ENCODE peak calls at places on chromosomes 4 and X, in seven cellular contexts. V, D, R, X, L, E and O are unnamed samples.

GRCh38 chr4:110128092-110128989 is 70.1 kb downstream of the ELOVL6 start:
- DNase-seq in R (no peak), V (no peak), E (no peak), X (no peak), L (no peak), D (no peak), O (no peak)

GRCh38 chr4:76744253-76744921 is 153.6 kb downstream of the SOWAHB start:
- DNase-seq in D (no peak), X (no peak), R (peak; percentile 69), E (no peak), L (no peak), V (no peak), O (no peak)

GRCh38 chr4:2576290-2576689 is 39.8 kb downstream of the FAM193A start:
- DNase-seq in R (no peak), D (no peak), V (no peak), X (no peak), E (no peak), L (no peak), O (no peak)

GRCh38 chr4:77711469-77711868 is 105.8 kb downstream of the CXCL13 start:
- DNase-seq in D (no peak), L (no peak), E (no peak), V (no peak), X (no peak), R (no peak), O (no peak)

GRCh38 chr4:157018920-157019490 is 47.4 kb upstream of the PDGFC start:
- DNase-seq in X (no peak), V (no peak), D (no peak), L (no peak), E (no peak), R (no peak), O (no peak)

GRCh38 chr4:158170691-158171455 is 2.0 kb downstream of the GASK1B start:
- DNase-seq in V (peak; percentile 45), D (no peak), X (peak; percentile 55), E (no peak), R (peak; percentile 89), L (no peak), O (no peak)

GRCh38 chr4:33724685-33725084 is 2519.6 kb downstream of the ARAP2 start:
- DNase-seq in L (no peak), R (no peak), X (no peak), V (no peak), E (no peak), D (no peak), O (no peak)

GRCh38 chr4:38004062-38004461 is 43.9 kb downstream of the PTTG2 start:
- DNase-seq in E (no peak), D (no peak), X (no peak), V (no peak), R (no peak), L (no peak), O (no peak)

GRCh38 chr4:3786196-3786869 is 20.1 kb downstream of the ADRA2C start:
- DNase-seq in L (peak; percentile 34), E (peak; percentile 93), X (peak; percentile 59), V (peak; percentile 49), R (no peak), D (no peak), O (no peak)

GRCh38 chr4:184676093-184676492 is 26.6 kb downstream of the PRIMPOL start:
- DNase-seq in D (no peak), X (no peak), V (no peak), E (no peak), L (no peak), R (no peak), O (no peak)

GRCh38 chr4:8439168-8439567 is 1.4 kb downstream of the ACOX3 start:
- DNase-seq in E (no peak), D (no peak), R (peak; percentile 67), L (no peak), V (no peak), X (no peak), O (no peak)

GRCh38 chrX:124342174-124342867 is 4.0 kb upstream of the SH2D1A start:
- DNase-seq in E (no peak), D (no peak), V (no peak), R (no peak), L (no peak), X (no peak), O (no peak)

GRCh38 chr4:76589872-76590846 is 155.1 kb downstream of the SHROOM3 start:
- DNase-seq in V (peak; percentile 51), D (no peak), E (peak; percentile 34), R (no peak), L (peak; percentile 74), X (peak; percentile 52), O (no peak)

GRCh38 chr4:7436256-7436655 is 1.5 kb upstream of the PSAPL1 start:
- DNase-seq in D (no peak), R (no peak), L (no peak), V (no peak), E (no peak), X (no peak), O (no peak)

GRCh38 chrX:45385767-45386166 is 185.1 kb upstream of the DIPK2B start:
- DNase-seq in X (no peak), R (no peak), D (no peak), L (no peak), E (no peak), V (no peak), O (no peak)

GRCh38 chr4:8834681-8835220 is 36.9 kb downstream of the HMX1 start:
- DNase-seq in R (no peak), X (no peak), E (peak; percentile 45), L (no peak), V (peak; percentile 2), D (no peak), O (no peak)

GRCh38 chr4:185145572-185145971 is 2.5 kb downstream of the SLC25A4 start:
- DNase-seq in V (no peak), D (no peak), L (no peak), E (no peak), R (no peak), X (no peak), O (no peak)

GRCh38 chr4:56134272-56134671 is 185.5 kb downstream of the CEP135 start:
- DNase-seq in R (peak; percentile 55), X (peak; percentile 68), E (no peak), D (no peak), V (peak; percentile 11), L (no peak), O (no peak)
- TF ChIP-seq POLR2AphosphoS5 in R (no peak), X (no peak), E (no peak), D (no peak), V (no peak), L (no peak), O (no peak)

GRCh38 chrX:46837543-46838481 is 969 bp downstream of the RP2 start:
- DNase-seq in E (peak; percentile 5), X (peak; percentile 12), L (no peak), V (no peak), D (no peak), R (peak; percentile 43), O (no peak)
- TF ChIP-seq POLR2AphosphoS5 in E (no peak), X (no peak), L (no peak), V (peak; percentile 12), D (no peak), R (no peak), O (no peak)

GRCh38 chrX:130296743-130297142 is 28.0 kb upstream of the ZNF280C start:
- DNase-seq in V (no peak), L (no peak), X (no peak), R (peak; percentile 1), D (no peak), E (no peak), O (peak; percentile 40)
- TF ChIP-seq POLR2AphosphoS5 in V (no peak), L (no peak), X (no peak), R (no peak), D (no peak), E (no peak), O (no peak)

GRCh38 chr4:119070301-119070700 is 65.3 kb upstream of the MYOZ2 start:
- DNase-seq in E (no peak), L (no peak), X (no peak), R (no peak), V (no peak), D (no peak), O (no peak)

GRCh38 chr4:119068529-119068962 is 67.1 kb upstream of the MYOZ2 start:
- DNase-seq in R (no peak), E (no peak), V (no peak), X (no peak), D (no peak), L (no peak), O (peak; percentile 42)
- TF ChIP-seq POLR2AphosphoS5 in R (no peak), E (no peak), V (peak; percentile 54), X (no peak), D (no peak), L (no peak), O (peak; percentile 23)

GRCh38 chr4:152106113-152106763 is 345.4 kb upstream of the GATB start:
- DNase-seq in V (peak; percentile 57), L (peak; percentile 66), R (peak; percentile 96), X (peak; percentile 38), D (no peak), E (no peak), O (peak; percentile 52)
- TF ChIP-seq POLR2AphosphoS5 in V (no peak), L (peak; percentile 28), R (peak; percentile 70), X (no peak), D (no peak), E (peak; percentile 25), O (peak; percentile 65)

GRCh38 chr4:176241703-176242102 is 27.3 kb downstream of the ASB5 start:
- DNase-seq in X (no peak), V (no peak), R (no peak), L (no peak), D (no peak), E (no peak), O (no peak)

GRCh38 chr4:176236909-176237308 is 32.1 kb downstream of the ASB5 start:
- DNase-seq in V (no peak), R (peak; percentile 15), D (no peak), E (no peak), X (no peak), L (no peak), O (no peak)

GRCh38 chr4:176242764-176243347 is 26.2 kb downstream of the ASB5 start:
- DNase-seq in R (no peak), V (no peak), X (no peak), E (no peak), D (no peak), L (no peak), O (no peak)

GRCh38 chr4:176238819-176239218 is 30.2 kb downstream of the ASB5 start:
- DNase-seq in E (no peak), V (no peak), D (no peak), L (no peak), R (peak; percentile 37), X (no peak), O (no peak)

DNA sequence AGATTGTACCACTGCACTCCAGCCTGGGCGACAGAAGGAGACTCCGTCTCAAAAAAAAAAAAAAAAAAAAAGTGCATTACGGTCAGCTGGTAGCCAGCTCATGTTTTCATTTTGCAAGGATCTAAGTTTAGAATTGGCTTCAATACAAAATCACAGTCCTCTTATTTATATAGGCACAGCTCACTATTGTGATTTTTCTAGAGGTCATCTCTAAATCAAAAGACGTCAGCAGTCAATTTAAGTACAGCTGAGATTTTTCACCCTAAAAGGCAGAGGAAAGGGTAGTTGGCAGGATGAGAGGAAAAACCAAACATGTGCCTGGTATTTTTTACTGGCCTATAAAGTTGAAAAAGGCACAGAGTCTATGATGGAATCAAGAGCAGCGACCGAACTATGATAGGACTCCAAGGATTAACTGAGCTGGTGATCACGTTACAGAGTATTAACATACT is 30.8 kb downstream of the ASB5 start:
- DNase-seq in L (no peak), X (no peak), D (no peak), E (no peak), V (no peak), R (peak; percentile 87), O (no peak)
- TF ChIP-seq POLR2AphosphoS5 in L (peak; percentile 73), X (no peak), D (no peak), E (no peak), V (peak; percentile 77), R (no peak), O (no peak)